ENCODE peak calls at places on chromosomes 12 and 14, in four cellular contexts. M is WTC11; K is activated T-helper 9 cell treated with anti-CD3 and anti-CD28 coated beads, Interleukin-2, amount 50 U/mL, for 16 hours; E is T-cell. Y is an unnamed sample.

GRCh38 chr14:98593361-98593761 is 678.6 kb downstream of the BCL11B start:
- DNase-seq in M (no peak), K (no peak), E (no peak), Y (no peak)

GRCh38 chr12:101566318-101566717 is 28.5 kb upstream of the MYBPC1 start:
- DNase-seq in M (peak), K (no peak), E (no peak), Y (no peak)

GRCh38 chr14:105472496-105472991 is 2.1 kb upstream of the CRIP2 start:
- DNase-seq in M (no peak), K (no peak), E (no peak), Y (no peak)

GRCh38 chr14:36976571-36977023 is 195.8 kb downstream of the SLC25A21 start:
- DNase-seq in M (no peak), K (no peak), E (no peak), Y (no peak)

GRCh38 chr14:76908834-76909233 is 82.6 kb downstream of the LRRC74A start:
- DNase-seq in M (no peak), K (no peak), E (peak), Y (no peak)

GRCh38 chr12:96368233-96368632 is 32.0 kb downstream of the CDK17 start:
- DNase-seq in M (no peak), K (no peak), E (no peak), Y (peak)

GRCh38 chr14:105865266-105865903 is 339.0 kb downstream of the TMEM121 start:
- DNase-seq in M (peak), K (no peak), E (no peak), Y (peak)

GRCh38 chr14:78448483-78449094 is 278.4 kb downstream of the NRXN3 start:
- DNase-seq in M (peak), K (no peak), E (no peak), Y (peak)

GRCh38 chr12:49340095-49340870 is 3.3 kb upstream of the C1QL4 start:
- DNase-seq in M (no peak), K (no peak), E (no peak), Y (no peak)

GRCh38 chr14:22319526-22320352 is 269.3 kb downstream of the DAD1 start:
- DNase-seq in M (peak), K (no peak), E (no peak), Y (peak)